ENCODE peak calls at places on chromosomes 4 and X, in six cellular contexts. R is C1 segment of cervical spinal cord; E is ELF-1; S is stimulated activated CD4-positive, alpha-beta T cell treated with anti-CD3 and anti-CD28 coated beads, Interleukin-15, amount 100 ng/mL, for 24 hours; P is mucosa of gallbladder; K is transverse colon. O is an unnamed sample.
A peak's percentile ranks its signal among the peaks of the same experiment; 100 is the strongest.

GRCh38 chrX:11588097-11588496 is 77.6 kb downstream of the ARHGAP6 start:
- DNase-seq in R (no peak), E (no peak), S (no peak), P (no peak), K (no peak), O (no peak)

GRCh38 chr4:37008199-37008598 is 236.3 kb upstream of the NWD2 start:
- DNase-seq in R (no peak), E (no peak), S (no peak), P (peak; percentile 81), K (peak; percentile 69), O (no peak)

GRCh38 chrX:78517124-78517523 is 142.0 kb downstream of the RTL3 start:
- DNase-seq in R (no peak), E (no peak), S (peak; percentile 54), P (no peak), K (no peak), O (no peak)

GRCh38 chr4:61923179-61923578 is 723.1 kb downstream of the ADGRL3 start:
- DNase-seq in R (no peak), E (no peak), S (no peak), P (no peak), K (no peak), O (no peak)

GRCh38 chr4:1283711-1284110 is 6.0 kb upstream of the MAEA start:
- DNase-seq in R (no peak), E (no peak), S (no peak), P (no peak), K (no peak), O (no peak)

GRCh38 chr4:3346146-3346545 is 53.3 kb downstream of the RGS12 start:
- DNase-seq in R (no peak), E (no peak), S (peak; percentile 52), P (peak; percentile 73), K (peak; percentile 34), O (no peak)

GRCh38 chr4:152454398-152455011 is 81.4 kb downstream of the FBXW7 start:
- DNase-seq in R (no peak), E (no peak), S (no peak), P (no peak), K (no peak), O (no peak)

GRCh38 chrX:72020788-72021187 is 110.1 kb downstream of the NHSL2 start:
- DNase-seq in R (no peak), E (no peak), S (no peak), P (no peak), K (no peak), O (no peak)

GRCh38 chr4:139331185-139331584 is 28.9 kb upstream of the NDUFC1 start:
- DNase-seq in R (no peak), E (no peak), S (no peak), P (no peak), K (no peak), O (no peak)

GRCh38 chr4:8152090-8152864 is 6.3 kb downstream of the ABLIM2 start:
- DNase-seq in R (no peak), E (no peak), S (no peak), P (no peak), K (no peak), O (no peak)

GRCh38 chr4:955931-956381 is 17.4 kb downstream of the DGKQ start:
- DNase-seq in R (no peak), E (no peak), S (no peak), P (no peak), K (no peak), O (no peak)

GRCh38 chrX:132501606-132502005 is 12.8 kb upstream of the MBNL3 start:
- DNase-seq in R (no peak), E (no peak), S (no peak), P (no peak), K (no peak), O (no peak)

GRCh38 chr4:184968784-184969201 is 49.5 kb upstream of the HELT start:
- DNase-seq in R (no peak), E (no peak), S (no peak), P (peak; percentile 64), K (peak; percentile 89), O (no peak)

GRCh38 chr4:47160095-47160494 is 128.7 kb downstream of the GABRB1 start:
- DNase-seq in R (no peak), E (no peak), S (no peak), P (no peak), K (no peak), O (no peak)